ENCODE peak calls at places on chromosomes 4 and X, in five cellular contexts. M is NCI-H1930, Z is AG08396, V is MV-4-11, W is heart right ventricle. H is an unnamed sample.

GRCh38 chr4:77699731-77700210 is 94.2 kb downstream of the CXCL13 start:
- DNase-seq in M (no peak), Z (peak), V (peak), W (no peak), H (peak)

GRCh38 chrX:20515841-20516461 is 249.2 kb upstream of the RPS6KA3 start:
- DNase-seq in M (no peak), Z (peak), V (peak), W (no peak), H (peak)

GRCh38 chrX:31656013-31656412 is 584.2 kb upstream of the FTHL17 start:
- DNase-seq in M (no peak), Z (no peak), V (peak), W (no peak), H (no peak)

GRCh38 chr4:56531823-56532222 is 26.2 kb downstream of the ARL9 start:
- DNase-seq in M (no peak), Z (no peak), V (no peak), W (no peak), H (peak)

GRCh38 chrX:152638443-152638904 is 779 bp downstream of the GABRQ start:
- DNase-seq in M (no peak), Z (no peak), V (no peak), W (no peak), H (no peak)

GRCh38 chrX:63458981-63459380 is 107.8 kb upstream of the SPIN4 start:
- DNase-seq in M (no peak), Z (no peak), V (no peak), W (no peak), H (no peak)

GRCh38 chr4:184776821-184777220 is 42.9 kb upstream of the CENPU start:
- DNase-seq in M (no peak), Z (no peak), V (no peak), W (no peak), H (no peak)

GRCh38 chr4:13164783-13165371 is 319.3 kb downstream of the RAB28 start:
- DNase-seq in M (no peak), Z (no peak), V (no peak), W (no peak), H (peak)

GRCh38 chr4:81531410-81531809 is 59.7 kb upstream of the RASGEF1B start:
- DNase-seq in M (no peak), Z (no peak), V (no peak), W (no peak), H (no peak)

GRCh38 chr4:85478576-85478975 is 3.6 kb downstream of the ARHGAP24 start:
- DNase-seq in M (no peak), Z (peak), V (no peak), W (no peak), H (no peak)

GRCh38 chr4:40915318-40916217 is 165.8 kb downstream of the NSUN7 start:
- DNase-seq in M (no peak), Z (no peak), V (no peak), W (no peak), H (no peak)

GRCh38 chrX:38081926-38082708 is 75.8 kb downstream of the SYTL5 start:
- DNase-seq in M (no peak), Z (no peak), V (no peak), W (no peak), H (no peak)

GRCh38 chr4:110830461-110830860 is 207.6 kb upstream of the PITX2 start:
- DNase-seq in M (no peak), Z (no peak), V (no peak), W (no peak), H (no peak)

GRCh38 chr4:20044936-20045335 is 206.8 kb upstream of the SLIT2 start:
- DNase-seq in M (no peak), Z (no peak), V (no peak), W (no peak), H (no peak)

GRCh38 chr4:189850239-189850856 is 90.3 kb upstream of the FRG1 start:
- DNase-seq in M (no peak), Z (no peak), V (no peak), W (no peak), H (no peak)

GRCh38 chr4:111991797-111992196 is 153.5 kb upstream of the FAM241A start:
- DNase-seq in M (no peak), Z (peak), V (peak), W (no peak), H (no peak)

GRCh38 chrX:69127466-69127865 is 37.8 kb downstream of the PJA1 start:
- DNase-seq in M (no peak), Z (no peak), V (no peak), W (no peak), H (no peak)

GRCh38 chrX:137428777-137429564 is 137.0 kb upstream of the ZIC3 start:
- DNase-seq in M (no peak), Z (no peak), V (no peak), W (no peak), H (no peak)

GRCh38 chrX:9676311-9676710 is 89.3 kb downstream of the GPR143 start:
- DNase-seq in M (no peak), Z (no peak), V (no peak), W (no peak), H (no peak)

GRCh38 chr4:16827045-16827444 is 71.4 kb downstream of the LDB2 start:
- DNase-seq in M (no peak), Z (no peak), V (no peak), W (no peak), H (peak)

GRCh38 chrX:105553118-105553517 is 269.2 kb upstream of the NRK start:
- DNase-seq in M (no peak), Z (no peak), V (no peak), W (no peak), H (no peak)

GRCh38 chr4:100593933-100594332 is 76.1 kb upstream of the EMCN start:
- DNase-seq in M (no peak), Z (no peak), V (peak), W (no peak), H (no peak)

GRCh38 chrX:130057209-130057608 is 53.1 kb downstream of the ELF4 start:
- DNase-seq in M (no peak), Z (no peak), V (no peak), W (no peak), H (no peak)

H was measured in OCI-M1.